ENCODE peak calls at places on chromosomes 5 and 9, in six cellular contexts. U is lower lobe of right lung, X is GM10248, B is endothelial cell, N is AG08396, O is GDM1. H is an unnamed sample.
A peak's percentile ranks its signal among the peaks of the same experiment; 100 is the strongest.

GRCh38 chr9:33942471-33943083 is 106.1 kb downstream of the UBAP2 start:
- DNase-seq in U (no peak), X (no peak), B (no peak), N (peak; percentile 52), O (no peak), H (no peak)

GRCh38 chr5:171275822-171276544 is 33.1 kb upstream of the TLX3 start:
- DNase-seq in U (no peak), X (no peak), B (no peak), N (no peak), O (no peak), H (no peak)

GRCh38 chr9:115739096-115739875 is 414.3 kb upstream of the PAPPA start:
- DNase-seq in U (no peak), X (no peak), B (no peak), N (no peak), O (no peak), H (no peak)

GRCh38 chr5:132060501-132061161 is at the start of gene IL3:
- DNase-seq in U (no peak), X (no peak), B (no peak), N (no peak), O (no peak), H (no peak)

GRCh38 chr5:158397278-158397677 is 538.3 kb upstream of the CLINT1 start:
- DNase-seq in U (no peak), X (no peak), B (no peak), N (no peak), O (no peak), H (no peak)

GRCh38 chr5:170502692-170503091 is 1.1 kb upstream of the KCNIP1 start:
- DNase-seq in U (no peak), X (no peak), B (no peak), N (no peak), O (no peak), H (no peak)

GRCh38 chr5:1931590-1932138 is 48.9 kb upstream of the IRX4 start:
- DNase-seq in U (no peak), X (no peak), B (peak; percentile 71), N (no peak), O (no peak), H (no peak)

GRCh38 chr9:69671904-69672827 is at the start of gene APBA1:
- DNase-seq in U (peak; percentile 73), X (peak; percentile 38), B (peak; percentile 52), N (peak; percentile 85), O (no peak), H (no peak)

GRCh38 chr9:136090060-136090735 is 4.9 kb downstream of the NACC2 start:
- DNase-seq in U (peak; percentile 29), X (no peak), B (no peak), N (no peak), O (no peak), H (no peak)

GRCh38 chr9:137354845-137355420 is 52.9 kb upstream of the NRARP start:
- DNase-seq in U (no peak), X (peak; percentile 17), B (no peak), N (peak; percentile 5), O (no peak), H (no peak)

GRCh38 chr9:133154097-133154989 is 9.4 kb downstream of the GBGT1 start:
- DNase-seq in U (peak; percentile 41), X (no peak), B (no peak), N (no peak), O (no peak), H (no peak)

GRCh38 chr5:16467363-16468219 is 2.0 kb upstream of the ZNF622 start:
- DNase-seq in U (no peak), X (peak; percentile 48), B (no peak), N (peak; percentile 55), O (no peak), H (no peak)